ENCODE peak calls at places on chromosomes 4 and X, in five cellular contexts. D is Ammon's horn; E is stimulated activated CD4-positive, alpha-beta T cell treated with anti-CD3 and anti-CD28 coated beads, Interleukin-15, amount 100 ng/mL, for 1 hour; P is activated CD4-positive, alpha-beta T cell treated with anti-CD3 and anti-CD28 coated beads, Interleukin-2, amount 50 U/mL, for 1 hour; H is colonic mucosa. J is an unnamed sample.

GRCh38 chr4:82791179-82791578 is 7.4 kb downstream of the SCD5 start:
- DNase-seq in D (no peak), E (no peak), P (no peak), H (no peak), J (no peak)

GRCh38 chrX:33817266-33817665 is 314.8 kb downstream of the FAM47A start:
- DNase-seq in D (no peak), E (no peak), P (no peak), H (no peak), J (no peak)

GRCh38 chr4:115121351-115122043 is 8.1 kb upstream of the NDST4 start:
- DNase-seq in D (no peak), E (no peak), P (no peak), H (no peak), J (no peak)

GRCh38 chr4:137375111-137375850 is 157.0 kb downstream of the PCDH18 start:
- DNase-seq in D (no peak), E (no peak), P (no peak), H (no peak), J (no peak)

GRCh38 chr4:38876636-38877035 is 9.0 kb downstream of the FAM114A1 start:
- DNase-seq in D (no peak), E (no peak), P (no peak), H (no peak), J (no peak)

GRCh38 chrX:121496966-121497365 is 449.6 kb downstream of the GLUD2 start:
- DNase-seq in D (no peak), E (no peak), P (no peak), H (no peak), J (no peak)

GRCh38 chrX:38882894-38883620 is 81.8 kb downstream of the MID1IP1 start:
- DNase-seq in D (no peak), E (no peak), P (no peak), H (no peak), J (no peak)

GRCh38 chr4:161936625-161937133 is 227.1 kb downstream of the FSTL5 start:
- DNase-seq in D (no peak), E (no peak), P (no peak), H (no peak), J (no peak)

GRCh38 chrX:24242649-24243556 is 71.0 kb downstream of the SUPT20HL2 start:
- DNase-seq in D (peak), E (no peak), P (no peak), H (peak), J (peak)

GRCh38 chr4:173411106-173411703 is 12.3 kb upstream of the SCRG1 start:
- DNase-seq in D (no peak), E (no peak), P (no peak), H (no peak), J (no peak)

GRCh38 chr4:6148506-6149205 is 51.7 kb downstream of the JAKMIP1 start:
- DNase-seq in D (no peak), E (no peak), P (no peak), H (no peak), J (no peak)

GRCh38 chr4:82851902-82852750 is 38.8 kb downstream of the SEC31A start:
- DNase-seq in D (no peak), E (no peak), P (no peak), H (no peak), J (no peak)

GRCh38 chr4:85126991-85127591 is 160.6 kb upstream of the WDFY3 start:
- DNase-seq in D (no peak), E (no peak), P (no peak), H (no peak), J (no peak)

GRCh38 chr4:55729306-55730142 is 90.1 kb upstream of the EXOC1L start:
- DNase-seq in D (no peak), E (no peak), P (no peak), H (peak), J (no peak)

GRCh38 chr4:153228512-153229145 is 24.4 kb downstream of the TRIM2 start:
- DNase-seq in D (peak), E (no peak), P (no peak), H (no peak), J (no peak)

GRCh38 chr4:120995611-120996010 is 73.1 kb upstream of the PRDM5 start:
- DNase-seq in D (no peak), E (no peak), P (no peak), H (no peak), J (no peak)

GRCh38 chrX:26918633-26919032 is 544.5 kb downstream of the PPP4R3C start:
- DNase-seq in D (peak), E (no peak), P (no peak), H (no peak), J (no peak)

GRCh38 chr4:108483077-108483476 is 137.3 kb upstream of the RPL34 start:
- DNase-seq in D (no peak), E (no peak), P (no peak), H (no peak), J (no peak)

GRCh38 chrX:97609938-97610337 is 726.2 kb downstream of the RPA4 start:
- DNase-seq in D (no peak), E (no peak), P (no peak), H (no peak), J (no peak)

J was measured in left ventricle myocardium inferior.